ENCODE peak calls at places on chromosomes 16 and 17, in ten cellular contexts. One of them, this sample, is unnamed.

GRCh38 chr17:46742539-46743270 is 75.8 kb downstream of the WNT3 start:
- DNase-seq in AG04450: peak
- DNase-seq in SW480: peak
- DNase-seq in activated CD4-positive, alpha-beta T cell treated with anti-CD3 and anti-CD28 coated beads, Interleukin-2, amount 10 ng/mL, durations not matched to agents 7 days and 5 days: no peak
- DNase-seq in Peyer's patch: no peak
- DNase-seq in tibial artery: no peak
- DNase-seq in substantia nigra: no peak
- DNase-seq in posterior vena cava: no peak
- DNase-seq in foreskin keratinocyte: peak
- DNase-seq in RWPE1: peak
- DNase-seq in this sample: peak

GRCh38 chr17:78944026-78944425 is 18.8 kb upstream of the TIMP2 start:
- DNase-seq in SW480: no peak
- DNase-seq in foreskin keratinocyte: no peak
- DNase-seq in posterior vena cava: no peak
- DNase-seq in tibial artery: no peak
- DNase-seq in AG04450: no peak
- DNase-seq in Peyer's patch: no peak
- DNase-seq in substantia nigra: no peak
- DNase-seq in activated CD4-positive, alpha-beta T cell treated with anti-CD3 and anti-CD28 coated beads, Interleukin-2, amount 10 ng/mL, durations not matched to agents 7 days and 5 days: no peak
- DNase-seq in RWPE1: no peak
- DNase-seq in this sample: no peak

GRCh38 chr17:47717845-47718621 is 15.0 kb upstream of the TBX21 start:
- DNase-seq in Peyer's patch: no peak
- DNase-seq in AG04450: no peak
- DNase-seq in posterior vena cava: no peak
- DNase-seq in SW480: peak
- DNase-seq in substantia nigra: no peak
- DNase-seq in RWPE1: no peak
- DNase-seq in tibial artery: no peak
- DNase-seq in activated CD4-positive, alpha-beta T cell treated with anti-CD3 and anti-CD28 coated beads, Interleukin-2, amount 10 ng/mL, durations not matched to agents 7 days and 5 days: no peak
- DNase-seq in foreskin keratinocyte: no peak
- DNase-seq in this sample: peak

GRCh38 chr17:9676742-9677387 is 31.5 kb downstream of the USP43 start:
- DNase-seq in tibial artery: no peak
- DNase-seq in activated CD4-positive, alpha-beta T cell treated with anti-CD3 and anti-CD28 coated beads, Interleukin-2, amount 10 ng/mL, durations not matched to agents 7 days and 5 days: no peak
- DNase-seq in foreskin keratinocyte: peak
- DNase-seq in Peyer's patch: no peak
- DNase-seq in substantia nigra: no peak
- DNase-seq in posterior vena cava: no peak
- DNase-seq in AG04450: no peak
- DNase-seq in RWPE1: peak
- DNase-seq in SW480: peak
- DNase-seq in this sample: peak

GRCh38 chr17:55587608-55588139 is 76.4 kb upstream of the SMIM36 start:
- DNase-seq in Peyer's patch: no peak
- DNase-seq in RWPE1: no peak
- DNase-seq in substantia nigra: no peak
- DNase-seq in foreskin keratinocyte: no peak
- DNase-seq in AG04450: no peak
- DNase-seq in activated CD4-positive, alpha-beta T cell treated with anti-CD3 and anti-CD28 coated beads, Interleukin-2, amount 10 ng/mL, durations not matched to agents 7 days and 5 days: no peak
- DNase-seq in posterior vena cava: no peak
- DNase-seq in tibial artery: no peak
- DNase-seq in SW480: no peak
- DNase-seq in this sample: no peak

GRCh38 chr17:10149573-10150399 is 48.6 kb downstream of the GAS7 start:
- DNase-seq in AG04450: no peak
- DNase-seq in Peyer's patch: no peak
- DNase-seq in posterior vena cava: no peak
- DNase-seq in tibial artery: no peak
- DNase-seq in foreskin keratinocyte: peak
- DNase-seq in RWPE1: peak
- DNase-seq in substantia nigra: no peak
- DNase-seq in activated CD4-positive, alpha-beta T cell treated with anti-CD3 and anti-CD28 coated beads, Interleukin-2, amount 10 ng/mL, durations not matched to agents 7 days and 5 days: peak
- DNase-seq in SW480: peak
- DNase-seq in this sample: peak

GRCh38 chr17:61139219-61139618 is 260.4 kb upstream of the TBX2 start:
- DNase-seq in RWPE1: no peak
- DNase-seq in posterior vena cava: no peak
- DNase-seq in activated CD4-positive, alpha-beta T cell treated with anti-CD3 and anti-CD28 coated beads, Interleukin-2, amount 10 ng/mL, durations not matched to agents 7 days and 5 days: peak
- DNase-seq in tibial artery: peak
- DNase-seq in SW480: no peak
- DNase-seq in AG04450: peak
- DNase-seq in Peyer's patch: no peak
- DNase-seq in foreskin keratinocyte: peak
- DNase-seq in substantia nigra: no peak
- DNase-seq in this sample: no peak

GRCh38 chr16:25041437-25041836 is 26.3 kb upstream of the ARHGAP17 start:
- DNase-seq in posterior vena cava: no peak
- DNase-seq in AG04450: no peak
- DNase-seq in tibial artery: no peak
- DNase-seq in RWPE1: no peak
- DNase-seq in foreskin keratinocyte: no peak
- DNase-seq in substantia nigra: no peak
- DNase-seq in Peyer's patch: no peak
- DNase-seq in activated CD4-positive, alpha-beta T cell treated with anti-CD3 and anti-CD28 coated beads, Interleukin-2, amount 10 ng/mL, durations not matched to agents 7 days and 5 days: no peak
- DNase-seq in SW480: no peak
- DNase-seq in this sample: no peak

GRCh38 chr16:1152123-1152638 is 725 bp upstream of the CACNA1H start:
- DNase-seq in AG04450: no peak
- DNase-seq in SW480: no peak
- DNase-seq in substantia nigra: no peak
- DNase-seq in activated CD4-positive, alpha-beta T cell treated with anti-CD3 and anti-CD28 coated beads, Interleukin-2, amount 10 ng/mL, durations not matched to agents 7 days and 5 days: peak
- DNase-seq in tibial artery: no peak
- DNase-seq in RWPE1: no peak
- DNase-seq in foreskin keratinocyte: no peak
- DNase-seq in Peyer's patch: no peak
- DNase-seq in posterior vena cava: no peak
- DNase-seq in this sample: no peak

GRCh38 chr17:68782829-68783228 is 172.4 kb downstream of the ABCA8 start:
- DNase-seq in Peyer's patch: no peak
- DNase-seq in AG04450: no peak
- DNase-seq in activated CD4-positive, alpha-beta T cell treated with anti-CD3 and anti-CD28 coated beads, Interleukin-2, amount 10 ng/mL, durations not matched to agents 7 days and 5 days: no peak
- DNase-seq in substantia nigra: no peak
- DNase-seq in RWPE1: no peak
- DNase-seq in posterior vena cava: no peak
- DNase-seq in SW480: no peak
- DNase-seq in tibial artery: peak
- DNase-seq in foreskin keratinocyte: no peak
- DNase-seq in this sample: no peak

GRCh38 chr17:57388326-57388725 is 132.0 kb downstream of the MSI2 start:
- DNase-seq in posterior vena cava: no peak
- DNase-seq in tibial artery: no peak
- DNase-seq in activated CD4-positive, alpha-beta T cell treated with anti-CD3 and anti-CD28 coated beads, Interleukin-2, amount 10 ng/mL, durations not matched to agents 7 days and 5 days: no peak
- DNase-seq in AG04450: no peak
- DNase-seq in RWPE1: no peak
- DNase-seq in foreskin keratinocyte: no peak
- DNase-seq in SW480: no peak
- DNase-seq in substantia nigra: no peak
- DNase-seq in Peyer's patch: no peak
- DNase-seq in this sample: no peak

GRCh38 chr17:79834575-79835469 is 4.4 kb downstream of the CBX4 start:
- DNase-seq in SW480: no peak
- DNase-seq in AG04450: no peak
- DNase-seq in RWPE1: no peak
- DNase-seq in Peyer's patch: no peak
- DNase-seq in tibial artery: no peak
- DNase-seq in substantia nigra: no peak
- DNase-seq in foreskin keratinocyte: no peak
- DNase-seq in activated CD4-positive, alpha-beta T cell treated with anti-CD3 and anti-CD28 coated beads, Interleukin-2, amount 10 ng/mL, durations not matched to agents 7 days and 5 days: no peak
- DNase-seq in posterior vena cava: no peak
- DNase-seq in this sample: no peak

GRCh38 chr17:76138234-76138895 is 2.7 kb downstream of the FOXJ1 start:
- DNase-seq in tibial artery: no peak
- DNase-seq in Peyer's patch: no peak
- DNase-seq in substantia nigra: peak
- DNase-seq in foreskin keratinocyte: no peak
- DNase-seq in RWPE1: no peak
- DNase-seq in SW480: peak
- DNase-seq in posterior vena cava: peak
- DNase-seq in AG04450: no peak
- DNase-seq in activated CD4-positive, alpha-beta T cell treated with anti-CD3 and anti-CD28 coated beads, Interleukin-2, amount 10 ng/mL, durations not matched to agents 7 days and 5 days: no peak
- DNase-seq in this sample: no peak

GRCh38 chr16:27771201-27771910 is 221.4 kb downstream of the KATNIP start:
- DNase-seq in foreskin keratinocyte: no peak
- DNase-seq in substantia nigra: no peak
- DNase-seq in RWPE1: no peak
- DNase-seq in posterior vena cava: no peak
- DNase-seq in Peyer's patch: peak
- DNase-seq in tibial artery: no peak
- DNase-seq in SW480: no peak
- DNase-seq in AG04450: no peak
- DNase-seq in activated CD4-positive, alpha-beta T cell treated with anti-CD3 and anti-CD28 coated beads, Interleukin-2, amount 10 ng/mL, durations not matched to agents 7 days and 5 days: no peak
- DNase-seq in this sample: no peak

GRCh38 chr16:20883554-20884239 is 16.5 kb downstream of the DCUN1D3 start:
- DNase-seq in posterior vena cava: no peak
- DNase-seq in foreskin keratinocyte: no peak
- DNase-seq in Peyer's patch: no peak
- DNase-seq in SW480: no peak
- DNase-seq in AG04450: no peak
- DNase-seq in activated CD4-positive, alpha-beta T cell treated with anti-CD3 and anti-CD28 coated beads, Interleukin-2, amount 10 ng/mL, durations not matched to agents 7 days and 5 days: no peak
- DNase-seq in substantia nigra: no peak
- DNase-seq in RWPE1: no peak
- DNase-seq in tibial artery: no peak
- DNase-seq in this sample: no peak

GRCh38 chr17:11330871-11331270 is 89.9 kb downstream of the SHISA6 start:
- DNase-seq in tibial artery: no peak
- DNase-seq in RWPE1: no peak
- DNase-seq in foreskin keratinocyte: peak
- DNase-seq in SW480: peak
- DNase-seq in substantia nigra: no peak
- DNase-seq in Peyer's patch: no peak
- DNase-seq in activated CD4-positive, alpha-beta T cell treated with anti-CD3 and anti-CD28 coated beads, Interleukin-2, amount 10 ng/mL, durations not matched to agents 7 days and 5 days: no peak
- DNase-seq in posterior vena cava: no peak
- DNase-seq in AG04450: no peak
- DNase-seq in this sample: peak

GRCh38 chr17:51260960-51261958 is 913 bp downstream of the UTP18 start:
- DNase-seq in foreskin keratinocyte: no peak
- DNase-seq in tibial artery: peak
- DNase-seq in SW480: peak
- DNase-seq in substantia nigra: peak
- DNase-seq in AG04450: no peak
- DNase-seq in activated CD4-positive, alpha-beta T cell treated with anti-CD3 and anti-CD28 coated beads, Interleukin-2, amount 10 ng/mL, durations not matched to agents 7 days and 5 days: peak
- DNase-seq in RWPE1: peak
- DNase-seq in Peyer's patch: peak
- DNase-seq in posterior vena cava: peak
- DNase-seq in this sample: no peak